ENCODE peak calls at places on chromosomes 5 and 9, in six cellular contexts. Y is cardiac muscle cell, F is MCF 10A, A is pancreas, L is lower lobe of right lung, T is retinal pigment epithelial cell. X is an unnamed sample.

GRCh38 chr9:83707518-83707767 is 315 bp downstream of the UBQLN1 start:
- DNase-seq in Y (no peak), F (peak; percentile 77), A (no peak), L (no peak), T (no peak), X (no peak)

GRCh38 chr5:151699071-151699901 is 12.6 kb upstream of the SPARC start:
- DNase-seq in Y (no peak), F (peak; percentile 85), A (peak; percentile 27), L (no peak), T (peak; percentile 92), X (peak; percentile 91)

GRCh38 chr9:35675732-35676392 is 2.1 kb downstream of the CA9 start:
- DNase-seq in Y (peak; percentile 89), F (no peak), A (peak; percentile 56), L (peak; percentile 55), T (no peak), X (no peak)

GRCh38 chr9:33921967-33922895 is 105.3 kb downstream of the UBE2R2 start:
- DNase-seq in Y (peak; percentile 17), F (peak; percentile 35), A (no peak), L (no peak), T (no peak), X (no peak)

GRCh38 chr5:88694087-88694703 is 188.8 kb downstream of the MEF2C start:
- DNase-seq in Y (no peak), F (no peak), A (no peak), L (no peak), T (no peak), X (no peak)

GRCh38 chr5:181187500-181188213 is 17.3 kb downstream of the TRIM7 start:
- DNase-seq in Y (peak; percentile 77), F (peak; percentile 92), A (peak; percentile 85), L (peak; percentile 82), T (no peak), X (no peak)

GRCh38 chr5:174454890-174455289 is 269.5 kb upstream of the MSX2 start:
- DNase-seq in Y (no peak), F (no peak), A (no peak), L (no peak), T (no peak), X (no peak)

GRCh38 chr9:124735121-124735520 is 36.0 kb downstream of the NR6A1 start:
- DNase-seq in Y (peak; percentile 56), F (peak; percentile 48), A (no peak), L (no peak), T (no peak), X (no peak)

GRCh38 chr5:75028090-75028489 is 24.3 kb downstream of the GCNT4 start:
- DNase-seq in Y (no peak), F (no peak), A (no peak), L (no peak), T (no peak), X (no peak)

GRCh38 chr9:10899509-10899908 is 286.7 kb upstream of the PTPRD start:
- DNase-seq in Y (no peak), F (no peak), A (no peak), L (no peak), T (no peak), X (no peak)

GRCh38 chr9:133051966-133052539 is 9.7 kb upstream of the CEL start:
- DNase-seq in Y (no peak), F (no peak), A (no peak), L (peak; percentile 34), T (no peak), X (no peak)

GRCh38 chr5:180689071-180689694 is 39.8 kb upstream of the FLT4 start:
- DNase-seq in Y (no peak), F (no peak), A (no peak), L (no peak), T (no peak), X (no peak)

GRCh38 chr5:33649801-33650482 is 209.2 kb downstream of the TARS1 start:
- DNase-seq in Y (no peak), F (peak; percentile 10), A (no peak), L (no peak), T (peak; percentile 26), X (peak; percentile 52)

GRCh38 chr5:111194925-111195324 is 29.3 kb upstream of the CAMK4 start:
- DNase-seq in Y (no peak), F (no peak), A (no peak), L (no peak), T (no peak), X (no peak)

GRCh38 chr5:87394407-87394806 is 18.3 kb downstream of the CCNH start:
- DNase-seq in Y (no peak), F (peak; percentile 74), A (no peak), L (no peak), T (no peak), X (peak; percentile 79)

GRCh38 chr9:131263701-131264100 is 12.6 kb downstream of the FAM78A start:
- DNase-seq in Y (no peak), F (no peak), A (no peak), L (no peak), T (no peak), X (no peak)

X was measured in epithelial cell of proximal tubule.